ENCODE peak calls at places on chromosomes 5 and 9, in four cellular contexts. One of them, this sample, is unnamed.

GRCh38 chr5:112846556-112846955 is 14.5 kb upstream of the SRP19 start:
- DNase-seq in A673: no peak
- DNase-seq in endothelial cell: no peak
- DNase-seq in astrocyte of the cerebellum: no peak
- DNase-seq in this sample: no peak

GRCh38 chr5:34775886-34776285 is 63.1 kb upstream of the TTC23L start:
- DNase-seq in A673: no peak
- DNase-seq in endothelial cell: no peak
- DNase-seq in astrocyte of the cerebellum: no peak
- DNase-seq in this sample: no peak

GRCh38 chr5:139808481-139809330 is 13.1 kb downstream of the PSD2 start:
- DNase-seq in A673: peak; percentile 55
- DNase-seq in endothelial cell: peak; percentile 78
- DNase-seq in astrocyte of the cerebellum: no peak
- DNase-seq in this sample: peak; percentile 86

GRCh38 chr9:16221350-16221749 is 649.1 kb downstream of the BNC2 start:
- DNase-seq in A673: no peak
- DNase-seq in endothelial cell: no peak
- DNase-seq in astrocyte of the cerebellum: no peak
- DNase-seq in this sample: no peak

GRCh38 chr5:9056046-9056445 is 489.8 kb downstream of the SEMA5A start:
- DNase-seq in A673: no peak
- DNase-seq in endothelial cell: no peak
- DNase-seq in astrocyte of the cerebellum: no peak
- DNase-seq in this sample: no peak

GRCh38 chr5:320524-321232 is 836 bp upstream of the AHRR start:
- DNase-seq in A673: no peak
- DNase-seq in endothelial cell: no peak
- DNase-seq in astrocyte of the cerebellum: no peak
- DNase-seq in this sample: no peak

GRCh38 chr9:32709871-32710270 is 73.5 kb upstream of the TMEM215 start:
- DNase-seq in A673: no peak
- DNase-seq in endothelial cell: no peak
- DNase-seq in astrocyte of the cerebellum: no peak
- DNase-seq in this sample: no peak

GRCh38 chr9:4325113-4325512 is 25.2 kb upstream of the GLIS3 start:
- DNase-seq in A673: no peak
- DNase-seq in endothelial cell: no peak
- DNase-seq in astrocyte of the cerebellum: no peak
- DNase-seq in this sample: no peak

GRCh38 chr5:159961761-159962160 is 45.5 kb downstream of the ADRA1B start:
- DNase-seq in A673: no peak
- DNase-seq in endothelial cell: no peak
- DNase-seq in astrocyte of the cerebellum: no peak
- DNase-seq in this sample: no peak

GRCh38 chr9:131013015-131013755 is 4.2 kb downstream of the LAMC3 start:
- DNase-seq in A673: no peak
- DNase-seq in endothelial cell: no peak
- DNase-seq in astrocyte of the cerebellum: no peak
- DNase-seq in this sample: no peak

GRCh38 chr9:71767421-71768321 is 642 bp downstream of the CEMIP2 start:
- DNase-seq in A673: peak; percentile 51
- DNase-seq in endothelial cell: peak; percentile 17
- DNase-seq in astrocyte of the cerebellum: no peak
- DNase-seq in this sample: peak; percentile 59

GRCh38 chr9:90423661-90424193 is 218.9 kb downstream of the DIRAS2 start:
- DNase-seq in A673: no peak
- DNase-seq in endothelial cell: no peak
- DNase-seq in astrocyte of the cerebellum: no peak
- DNase-seq in this sample: no peak

GRCh38 chr5:33046091-33046490 is 335.0 kb downstream of the NPR3 start:
- DNase-seq in A673: no peak
- DNase-seq in endothelial cell: no peak
- DNase-seq in astrocyte of the cerebellum: no peak
- DNase-seq in this sample: no peak

GRCh38 chr9:123102380-123103113 is 69.1 kb downstream of the GPR21 start:
- DNase-seq in A673: peak; percentile 31
- DNase-seq in endothelial cell: no peak
- DNase-seq in astrocyte of the cerebellum: no peak
- DNase-seq in this sample: no peak

GRCh38 chr5:65620021-65620420 is 4.1 kb downstream of the TRIM23 start:
- DNase-seq in A673: no peak
- DNase-seq in endothelial cell: no peak
- DNase-seq in astrocyte of the cerebellum: no peak
- DNase-seq in this sample: no peak

GRCh38 chr5:92605591-92605990 is 975.4 kb downstream of the NR2F1-AS1 start:
- DNase-seq in A673: peak; percentile 45
- DNase-seq in endothelial cell: no peak
- DNase-seq in astrocyte of the cerebellum: no peak
- DNase-seq in this sample: no peak

GRCh38 chr9:38257626-38258215 is 134.8 kb upstream of the ALDH1B1 start:
- DNase-seq in A673: no peak
- DNase-seq in endothelial cell: no peak
- DNase-seq in astrocyte of the cerebellum: no peak
- DNase-seq in this sample: no peak

GRCh38 chr9:104279535-104280215 is 185.6 kb downstream of the SMC2 start:
- DNase-seq in A673: peak; percentile 17
- DNase-seq in endothelial cell: no peak
- DNase-seq in astrocyte of the cerebellum: peak; percentile 47
- DNase-seq in this sample: no peak

GRCh38 chr9:120348951-120349429 is 231.0 kb downstream of the CDK5RAP2 start:
- DNase-seq in A673: peak; percentile 55
- DNase-seq in endothelial cell: peak; percentile 59
- DNase-seq in astrocyte of the cerebellum: peak; percentile 13
- DNase-seq in this sample: peak; percentile 69

GRCh38 chr5:8644377-8644776 is 775.4 kb downstream of the MTRR start:
- DNase-seq in A673: no peak
- DNase-seq in endothelial cell: no peak
- DNase-seq in astrocyte of the cerebellum: no peak
- DNase-seq in this sample: no peak

GRCh38 chr9:124353811-124354274 is 61.4 kb downstream of the PSMB7 start:
- DNase-seq in A673: no peak
- DNase-seq in endothelial cell: no peak
- DNase-seq in astrocyte of the cerebellum: no peak
- DNase-seq in this sample: no peak

GRCh38 chr9:71352837-71353236 is 231.4 kb upstream of the TRPM3 start:
- DNase-seq in A673: no peak
- DNase-seq in endothelial cell: no peak
- DNase-seq in astrocyte of the cerebellum: no peak
- DNase-seq in this sample: no peak

GRCh38 chr5:142756576-142756975 is 13.6 kb upstream of the ARHGAP26 start:
- DNase-seq in A673: peak; percentile 77
- DNase-seq in endothelial cell: no peak
- DNase-seq in astrocyte of the cerebellum: no peak
- DNase-seq in this sample: no peak

GRCh38 chr9:119963798-119964372 is 594.6 kb upstream of the BRINP1 start:
- DNase-seq in A673: peak; percentile 79
- DNase-seq in endothelial cell: peak; percentile 40
- DNase-seq in astrocyte of the cerebellum: peak; percentile 94
- DNase-seq in this sample: peak; percentile 37

GRCh38 chr5:15993334-15993733 is 186.3 kb downstream of the MARCHF11 start:
- DNase-seq in A673: peak; percentile 32
- DNase-seq in endothelial cell: no peak
- DNase-seq in astrocyte of the cerebellum: no peak
- DNase-seq in this sample: no peak

GRCh38 chr5:133319244-133319643 is 267.4 kb downstream of the HSPA4 start:
- DNase-seq in A673: no peak
- DNase-seq in endothelial cell: no peak
- DNase-seq in astrocyte of the cerebellum: no peak
- DNase-seq in this sample: no peak

GRCh38 chr5:133321286-133321832 is 269.5 kb downstream of the HSPA4 start:
- DNase-seq in A673: no peak
- DNase-seq in endothelial cell: no peak
- DNase-seq in astrocyte of the cerebellum: no peak
- DNase-seq in this sample: no peak

GRCh38 chr5:133317558-133317957 is 265.7 kb downstream of the HSPA4 start:
- DNase-seq in A673: no peak
- DNase-seq in endothelial cell: no peak
- DNase-seq in astrocyte of the cerebellum: no peak
- DNase-seq in this sample: no peak

GRCh38 chr5:133321833-133322420 is 270.1 kb downstream of the HSPA4 start:
- DNase-seq in A673: no peak
- DNase-seq in endothelial cell: no peak
- DNase-seq in astrocyte of the cerebellum: no peak
- DNase-seq in this sample: no peak

GRCh38 chr5:133319905-133320520 is 268.2 kb downstream of the HSPA4 start:
- DNase-seq in A673: no peak
- DNase-seq in endothelial cell: no peak
- DNase-seq in astrocyte of the cerebellum: no peak
- DNase-seq in this sample: no peak
- TF ChIP-seq CTCF in A673: no peak
- TF ChIP-seq CTCF in endothelial cell: no peak
- TF ChIP-seq CTCF in astrocyte of the cerebellum: no peak
- TF ChIP-seq CTCF in this sample: no peak

DNA sequence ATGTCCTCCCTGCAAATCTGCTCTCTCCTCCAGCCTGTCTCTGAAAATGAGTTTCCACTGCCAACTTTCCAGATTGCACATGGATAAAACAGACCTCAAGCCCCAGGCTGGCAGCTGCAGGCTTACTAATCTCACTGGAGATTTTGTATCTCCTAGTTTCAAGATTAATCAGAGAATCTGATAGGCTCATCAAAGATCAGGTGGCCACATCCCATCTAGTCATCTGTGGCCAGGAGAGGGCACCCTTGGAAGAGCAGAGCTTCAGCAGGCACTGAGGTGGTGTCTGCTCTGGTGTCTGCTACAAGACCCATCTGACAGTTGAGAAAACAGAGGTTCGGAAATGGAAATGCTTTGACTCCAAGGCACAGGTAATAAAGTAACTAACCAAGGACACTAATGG is 179.0 kb downstream of the MSX2 start:
- DNase-seq in A673: peak; percentile 2
- DNase-seq in endothelial cell: no peak
- DNase-seq in astrocyte of the cerebellum: no peak
- DNase-seq in this sample: no peak
- TF ChIP-seq CTCF in A673: no peak
- TF ChIP-seq CTCF in endothelial cell: no peak
- TF ChIP-seq CTCF in astrocyte of the cerebellum: no peak
- TF ChIP-seq CTCF in this sample: no peak

GRCh38 chr5:146451411-146451810 is 4.3 kb downstream of the TCERG1 start:
- DNase-seq in A673: no peak
- DNase-seq in endothelial cell: no peak
- DNase-seq in astrocyte of the cerebellum: no peak
- DNase-seq in this sample: no peak
- TF ChIP-seq CTCF in A673: peak; percentile 44
- TF ChIP-seq CTCF in endothelial cell: peak; percentile 49
- TF ChIP-seq CTCF in astrocyte of the cerebellum: peak; percentile 28
- TF ChIP-seq CTCF in this sample: no peak

GRCh38 chr9:128153947-128154695 is 4.9 kb downstream of the LCN2 start:
- DNase-seq in A673: no peak
- DNase-seq in endothelial cell: no peak
- DNase-seq in astrocyte of the cerebellum: no peak
- DNase-seq in this sample: no peak
- TF ChIP-seq CTCF in A673: no peak
- TF ChIP-seq CTCF in endothelial cell: no peak
- TF ChIP-seq CTCF in astrocyte of the cerebellum: no peak
- TF ChIP-seq CTCF in this sample: no peak

GRCh38 chr5:128084228-128085167 is 932 bp downstream of the SLC12A2 start:
- DNase-seq in A673: peak; percentile 4
- DNase-seq in endothelial cell: peak; percentile 37
- DNase-seq in astrocyte of the cerebellum: no peak
- DNase-seq in this sample: peak; percentile 51

GRCh38 chr5:128083033-128083810 is at the start of gene SLC12A2:
- DNase-seq in A673: peak; percentile 93
- DNase-seq in endothelial cell: peak; percentile 86
- DNase-seq in astrocyte of the cerebellum: peak; percentile 93
- DNase-seq in this sample: peak; percentile 86

GRCh38 chr5:128085413-128085812 is 1.8 kb downstream of the SLC12A2 start:
- DNase-seq in A673: no peak
- DNase-seq in endothelial cell: no peak
- DNase-seq in astrocyte of the cerebellum: no peak
- DNase-seq in this sample: no peak

GRCh38 chr5:128082551-128083032 is 974 bp upstream of the SLC12A2 start:
- DNase-seq in A673: no peak
- DNase-seq in endothelial cell: no peak
- DNase-seq in astrocyte of the cerebellum: no peak
- DNase-seq in this sample: no peak

DNA sequence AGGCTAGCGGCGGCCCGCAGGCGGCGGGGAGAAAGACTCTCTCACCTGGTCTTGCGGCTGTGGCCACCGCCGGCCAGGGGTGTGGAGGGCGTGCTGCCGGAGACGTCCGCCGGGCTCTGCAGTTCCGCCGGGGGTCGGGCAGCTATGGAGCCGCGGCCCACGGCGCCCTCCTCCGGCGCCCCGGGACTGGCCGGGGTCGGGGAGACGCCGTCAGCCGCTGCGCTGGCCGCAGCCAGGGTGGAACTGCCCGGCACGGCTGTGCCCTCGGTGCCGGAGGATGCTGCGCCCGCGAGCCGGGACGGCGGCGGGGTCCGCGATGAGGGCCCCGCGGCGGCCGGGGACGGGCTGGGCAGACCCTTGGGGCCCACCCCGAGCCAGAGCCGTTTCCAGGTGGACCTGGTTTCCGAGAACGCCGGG is 253 bp downstream of the SLC12A2 start:
- DNase-seq in A673: no peak
- DNase-seq in endothelial cell: peak; percentile 71
- DNase-seq in astrocyte of the cerebellum: no peak
- DNase-seq in this sample: no peak
- TF ChIP-seq CTCF in A673: no peak
- TF ChIP-seq CTCF in endothelial cell: peak; percentile 10
- TF ChIP-seq CTCF in astrocyte of the cerebellum: peak; percentile 28
- TF ChIP-seq CTCF in this sample: no peak

This sample was measured in nephron progenitor cell.